ENCODE peak calls at places on chromosomes 16 and 17, in eight cellular contexts. S is PC-9, B is stomach, J is breast epithelium, N is upper lobe of left lung, R is Caco-2, W is IMR-90, E is mammary epithelial cell. L is an unnamed sample. For H3K4me1, the result is how much of the 10 kb centered on the place peaks cover.

GRCh38 chr16:2817496-2818277 is 650 bp downstream of the PRSS21 start:
- DNase-seq in S (no peak), B (no peak), J (no peak), N (no peak), R (no peak), W (no peak), E (no peak), L (no peak)

GRCh38 chr17:64130559-64131001 is 636 bp upstream of the ERN1 start:
- DNase-seq in S (no peak), B (no peak), J (no peak), N (peak), R (no peak), W (peak), E (peak), L (peak)

GRCh38 chr17:3892095-3892998 is 506 bp downstream of the CAMKK1 start:
- DNase-seq in S (peak), B (peak), J (peak), N (peak), R (peak), W (peak), E (no peak), L (peak)

GRCh38 chr16:19882186-19882585 is 2.5 kb downstream of the GPRC5B start:
- DNase-seq in S (no peak), B (no peak), J (no peak), N (no peak), R (no peak), W (no peak), E (no peak), L (no peak)

GRCh38 chr16:54847207-54847606 is 83.5 kb upstream of the IRX5 start:
- DNase-seq in S (peak), B (no peak), J (peak), N (no peak), R (peak), W (no peak), E (peak), L (no peak)

GRCh38 chr17:42050360-42051012 is at the start of gene C17orf113:
- DNase-seq in S (peak), B (peak), J (no peak), N (peak), R (peak), W (no peak), E (peak), L (no peak)

GRCh38 chr16:9115277-9115676 is 23.8 kb downstream of the HAPSTR1 start:
- DNase-seq in S (peak), B (no peak), J (no peak), N (no peak), R (no peak), W (peak), E (peak), L (no peak)

GRCh38 chr17:83182620-83183063 is 103.2 kb downstream of the METRNL start:
- DNase-seq in S (no peak), B (no peak), J (peak), N (peak), R (peak), W (no peak), E (no peak), L (peak)

GRCh38 chr17:83058478-83059167 is 20.8 kb upstream of the METRNL start:
- DNase-seq in S (no peak), B (peak), J (no peak), N (peak), R (no peak), W (no peak), E (no peak), L (peak)

GRCh38 chr17:82283208-82283749 is 9.8 kb upstream of the CSNK1D start:
- DNase-seq in S (peak), B (no peak), J (no peak), N (no peak), R (no peak), W (peak), E (peak), L (no peak)

GRCh38 chr17:72318131-72318530 is 197.3 kb downstream of the SOX9 start:
- DNase-seq in S (no peak), B (no peak), J (no peak), N (no peak), R (no peak), W (no peak), E (no peak), L (no peak)

GRCh38 chr16:27962197-27962596 is 101.3 kb downstream of the GSG1L start:
- DNase-seq in S (no peak), B (no peak), J (no peak), N (no peak), R (no peak), W (no peak), E (no peak), L (no peak)

DNA sequence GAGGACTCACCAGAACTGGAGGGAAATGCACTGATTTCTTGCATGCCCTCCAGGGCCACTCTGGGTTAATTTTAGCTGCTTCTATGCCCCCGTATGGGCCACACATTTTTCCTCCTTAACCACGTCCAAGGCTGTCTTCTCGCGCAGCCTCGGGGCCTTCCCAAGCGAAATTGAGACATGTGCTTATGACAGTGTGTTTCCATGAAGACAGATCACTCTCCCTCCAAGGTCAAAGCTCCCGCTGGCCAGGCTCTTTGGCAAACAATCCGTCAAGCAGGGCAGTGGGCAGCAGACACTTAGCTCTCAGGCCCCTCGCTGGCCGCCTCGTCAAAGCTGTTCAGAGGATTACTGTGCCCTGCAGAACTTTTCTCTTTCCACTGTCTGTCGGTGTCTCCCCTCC is 243.0 kb upstream of the N4BP1 start:
- DNase-seq in S (no peak), B (no peak), J (no peak), N (no peak), R (no peak), W (no peak), E (no peak), L (no peak)
- H3K4me1 ChIP-seq in S (under half), B (under half), J (under half), N (under half), R (under half), W (under half), E (under half), L (under half)

DNA sequence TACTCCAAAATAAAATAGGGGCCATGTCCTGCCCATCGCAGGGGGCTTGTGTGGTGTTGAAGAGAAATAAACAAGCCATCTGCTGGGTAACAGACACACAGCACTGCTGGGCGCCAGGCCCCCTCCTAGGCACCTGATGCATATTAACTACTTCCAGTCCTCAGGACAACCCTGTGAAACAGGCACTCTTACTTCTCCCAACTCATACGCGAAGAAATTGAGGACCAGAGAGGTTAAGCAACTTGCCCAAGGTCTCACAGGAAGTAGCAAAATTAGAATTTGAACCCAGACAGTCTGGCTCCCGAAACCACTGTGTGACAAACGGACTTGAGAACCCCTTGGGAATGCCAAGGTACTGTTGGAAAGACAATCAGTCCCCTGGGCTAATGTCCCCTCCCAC is 2.8 kb downstream of the STX1B start:
- DNase-seq in S (no peak), B (no peak), J (no peak), N (no peak), R (no peak), W (no peak), E (no peak), L (no peak)
- TF ChIP-seq CTCF in S (no peak), B (no peak), J (no peak), N (no peak), R (no peak), W (no peak), E (no peak), L (no peak)

GRCh38 chr16:85418978-85419491 is 194.1 kb upstream of the GSE1 start:
- DNase-seq in S (no peak), B (no peak), J (no peak), N (no peak), R (peak), W (no peak), E (no peak), L (no peak)
- H3K4me1 ChIP-seq in S (under half), B (under half), J (under half), N (under half), R (under half), W (under half), E (under half), L (under half)

DNA sequence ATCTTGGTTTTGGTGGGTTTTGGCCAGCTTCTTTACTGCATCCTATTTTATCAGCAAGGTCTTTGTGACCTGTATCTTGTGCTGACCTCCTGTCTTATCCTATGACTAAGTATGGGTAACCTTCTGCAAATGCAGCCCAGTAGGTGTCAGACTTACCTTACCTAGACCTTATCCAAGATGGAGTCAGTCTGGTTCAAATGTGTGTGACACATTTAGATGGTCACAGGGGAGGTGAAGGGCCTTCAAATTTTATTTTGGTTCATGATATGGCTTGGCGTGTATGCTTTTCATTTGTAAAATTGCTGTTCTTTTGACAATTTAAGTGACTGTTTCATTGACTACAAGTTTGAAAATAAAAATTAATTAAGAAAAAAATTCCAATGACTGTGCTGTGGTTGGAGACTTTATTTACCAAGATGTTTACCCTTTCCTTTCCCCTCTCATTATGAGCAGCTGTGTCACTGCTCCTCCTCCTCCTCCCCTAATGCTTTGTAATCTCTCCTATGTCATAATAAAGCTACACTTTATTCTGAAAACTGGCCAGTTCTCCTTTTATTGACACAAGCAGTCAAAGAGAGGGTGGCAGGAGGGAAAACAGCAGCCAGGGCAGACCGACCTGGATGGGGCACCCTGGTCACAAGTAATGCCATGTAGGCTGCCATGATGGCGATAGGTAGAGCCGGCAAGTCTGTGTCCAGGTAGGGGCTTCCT is 49.4 kb downstream of the TNFRSF13B start:
- DNase-seq in S (no peak), B (no peak), J (no peak), N (peak), R (no peak), W (peak), E (no peak), L (no peak)
- TF ChIP-seq CTCF in S (no peak), B (no peak), J (no peak), N (no peak), R (no peak), W (peak), E (peak), L (no peak)

GRCh38 chr16:66891797-66892196 is 11.5 kb downstream of the PDP2 start:
- DNase-seq in S (no peak), B (no peak), J (no peak), N (no peak), R (no peak), W (no peak), E (no peak), L (no peak)

GRCh38 chr16:66895697-66895995 is 15.3 kb downstream of the PDP2 start:
- DNase-seq in S (no peak), B (no peak), J (no peak), N (no peak), R (no peak), W (no peak), E (no peak), L (no peak)

GRCh38 chr16:66895999-66896398 is 15.7 kb downstream of the PDP2 start:
- DNase-seq in S (no peak), B (no peak), J (no peak), N (no peak), R (no peak), W (no peak), E (peak), L (no peak)

GRCh38 chr16:66894948-66895696 is 14.8 kb downstream of the PDP2 start:
- DNase-seq in S (no peak), B (peak), J (peak), N (peak), R (peak), W (peak), E (peak), L (no peak)

DNA sequence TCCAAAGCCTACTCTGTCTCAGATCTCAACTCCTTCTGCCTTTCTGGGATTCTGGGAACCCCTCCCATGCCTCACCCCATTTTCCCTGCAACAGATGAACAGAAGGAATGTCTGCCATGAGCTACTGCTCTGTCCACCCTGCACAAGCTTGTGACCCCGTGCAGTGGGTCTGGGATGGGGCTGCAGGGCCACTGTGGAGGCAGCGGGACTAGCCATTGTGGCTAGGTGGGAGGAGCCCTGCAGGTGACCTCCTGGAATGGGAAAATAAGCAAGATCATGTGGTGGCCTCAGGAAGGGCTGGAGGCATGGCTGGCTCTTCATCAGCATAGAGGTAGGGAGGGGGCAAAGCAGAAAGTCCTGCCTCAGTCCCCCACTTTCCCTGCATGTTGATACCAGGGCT is 13.7 kb downstream of the PDP2 start:
- DNase-seq in S (no peak), B (no peak), J (no peak), N (no peak), R (no peak), W (no peak), E (no peak), L (no peak)
- H3K4me1 ChIP-seq in S (under half), B (under half), J (under half), N (under half), R (under half), W (under half), E (under half), L (under half)

GRCh38 chr17:76593338-76593737 is 7.7 kb upstream of the ST6GALNAC2 start:
- DNase-seq in S (peak), B (no peak), J (no peak), N (no peak), R (no peak), W (peak), E (peak), L (no peak)
- TF ChIP-seq CTCF in S (peak), B (no peak), J (no peak), N (no peak), R (no peak), W (no peak), E (peak), L (no peak)

GRCh38 chr17:44499722-44500121 is 3.5 kb downstream of the GPATCH8 start:
- DNase-seq in S (no peak), B (no peak), J (no peak), N (no peak), R (no peak), W (no peak), E (no peak), L (no peak)
- H3K4me1 ChIP-seq in S (under half), B (under half), J (under half), N (under half), R (under half), W (under half), E (under half), L (under half)

DNA sequence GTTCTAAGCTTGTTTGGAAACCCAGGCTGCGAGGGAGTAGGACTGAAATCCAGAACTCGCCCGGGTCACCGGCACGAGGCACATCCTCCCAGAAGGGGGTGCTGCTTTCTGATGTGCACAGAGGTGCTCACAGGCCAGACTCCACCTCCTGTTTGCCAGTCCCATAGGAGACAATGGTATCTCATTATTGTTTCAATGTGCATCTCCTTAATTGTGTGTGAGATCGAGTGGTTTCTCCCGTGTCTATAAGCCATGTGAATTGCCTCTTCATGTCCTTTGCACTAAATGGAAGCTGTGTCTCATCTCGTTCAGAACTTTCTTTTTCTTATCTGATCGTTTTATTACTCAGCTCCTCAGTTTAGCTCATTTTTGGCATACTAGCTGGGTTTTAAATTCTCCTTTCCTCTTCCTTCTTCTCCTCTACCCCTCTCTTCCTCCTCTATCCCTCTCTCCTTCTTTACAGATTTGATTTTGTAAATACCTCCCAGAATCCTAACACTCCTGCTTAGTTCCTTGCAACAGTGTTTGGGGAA is 32.1 kb upstream of the PRKCB start:
- DNase-seq in S (no peak), B (peak), J (no peak), N (peak), R (peak), W (peak), E (peak), L (peak)
- TF ChIP-seq CTCF in S (peak), B (peak), J (peak), N (peak), R (no peak), W (peak), E (peak), L (peak)

DNA sequence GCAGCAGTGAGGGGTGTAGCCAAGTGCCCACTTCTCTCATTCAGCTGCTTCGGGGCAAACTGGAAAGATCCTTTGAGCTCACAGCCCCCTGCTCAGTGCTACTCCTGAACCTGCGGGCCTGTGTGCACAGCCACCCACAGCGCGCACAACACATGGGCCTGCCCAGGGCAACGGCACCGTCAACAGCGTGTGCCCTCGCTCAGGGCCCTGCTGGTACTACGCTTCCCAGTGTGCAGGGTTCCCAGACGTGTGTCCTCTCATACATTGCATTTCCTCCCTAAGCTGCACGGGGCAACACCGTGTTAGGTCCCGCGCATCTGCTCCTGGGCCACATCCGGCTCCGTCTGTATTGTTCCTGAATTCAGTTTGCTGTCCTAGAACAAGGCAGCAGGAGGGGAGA is 15.1 kb downstream of the MRM3 start:
- DNase-seq in S (no peak), B (no peak), J (no peak), N (no peak), R (no peak), W (no peak), E (no peak), L (no peak)
- H3K4me1 ChIP-seq in S (under half), B (under half), J (under half), N (under half), R (under half), W (under half), E (under half), L (under half)

DNA sequence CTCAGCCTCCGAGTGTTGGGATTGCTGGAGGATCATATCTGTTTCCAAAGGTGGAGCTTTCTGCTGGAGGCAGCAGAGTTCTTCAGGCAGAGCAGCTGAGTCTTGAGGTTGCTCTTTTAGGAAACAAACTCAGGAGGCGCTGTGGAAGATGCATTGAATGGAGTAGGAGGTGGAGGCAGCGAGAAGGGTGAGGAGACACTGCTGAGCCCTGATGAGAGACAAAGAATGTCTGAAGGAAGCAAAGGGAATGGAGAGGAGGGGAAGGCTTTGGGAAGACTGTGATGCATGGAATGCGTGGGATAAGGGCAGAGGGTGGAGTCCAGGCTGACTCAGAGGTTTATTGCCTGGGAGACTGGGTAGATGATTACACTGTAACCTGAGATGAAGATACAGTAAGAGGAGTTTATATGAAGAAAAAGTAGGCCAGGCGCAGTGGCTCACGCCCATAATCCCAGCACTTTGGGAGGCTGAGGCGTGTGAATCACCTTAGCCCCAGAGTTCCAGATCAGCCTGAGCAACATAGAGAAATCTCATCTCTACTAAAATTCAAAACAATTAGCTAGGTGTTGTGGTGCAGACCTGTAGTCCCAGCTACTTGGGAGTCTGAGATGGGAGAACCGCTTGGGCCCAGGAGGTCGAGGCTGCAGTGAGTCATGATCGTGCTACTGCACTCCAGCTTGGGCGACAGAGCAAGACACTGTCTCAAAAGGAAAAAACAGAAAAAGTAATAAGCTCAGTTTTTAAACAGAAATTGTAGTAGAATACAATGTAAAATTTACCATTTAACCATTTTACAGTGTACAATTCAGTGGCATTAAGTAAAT is 17.8 kb upstream of the TMEM219 start:
- DNase-seq in S (peak), B (peak), J (no peak), N (peak), R (peak), W (peak), E (peak), L (no peak)
- TF ChIP-seq CTCF in S (peak), B (no peak), J (no peak), N (no peak), R (no peak), W (peak), E (peak), L (no peak)